ENCODE peak calls at places on chromosome 17, in nine cellular contexts. R is lung, W is endodermal cell, I is cardiac muscle cell, X is heart right ventricle, B is body of pancreas, E is neural progenitor cell, Y is ovary, N is aorta. F is an unnamed sample.
A peak's percentile ranks its signal among the peaks of the same experiment; 100 is the strongest.

GRCh38 chr17:54937426-54937825 is 31.0 kb downstream of the COX11 start:
- DNase-seq in R (no peak), W (no peak), I (no peak), X (no peak), B (no peak), E (no peak), Y (no peak), N (no peak), F (no peak)

GRCh38 chr17:8503807-8504206 is 68.1 kb downstream of the NDEL1 start:
- DNase-seq in R (no peak), W (no peak), I (no peak), X (no peak), B (no peak), E (no peak), Y (no peak), N (peak; percentile 46), F (no peak)

GRCh38 chr17:35345926-35346771 is 27.3 kb downstream of the SLFN11 start:
- DNase-seq in R (peak; percentile 75), W (peak; percentile 80), I (peak; percentile 81), X (peak; percentile 78), B (peak; percentile 65), E (peak; percentile 38), Y (peak; percentile 56), N (peak; percentile 89), F (peak; percentile 30)

GRCh38 chr17:36721560-36722120 is 120.3 kb downstream of the MRM1 start:
- DNase-seq in R (no peak), W (no peak), I (no peak), X (no peak), B (no peak), E (no peak), Y (no peak), N (no peak), F (no peak)

GRCh38 chr17:63082952-63083351 is 116.9 kb downstream of the TANC2 start:
- DNase-seq in R (no peak), W (no peak), I (no peak), X (no peak), B (no peak), E (no peak), Y (no peak), N (no peak), F (no peak)

GRCh38 chr17:20948984-20949777 is 93.6 kb downstream of the USP22 start:
- DNase-seq in R (no peak), W (no peak), I (no peak), X (no peak), B (no peak), E (no peak), Y (no peak), N (no peak), F (no peak)

GRCh38 chr17:2137342-2138098 is 82.6 kb downstream of the HIC1 start:
- DNase-seq in R (no peak), W (peak; percentile 94), I (peak; percentile 73), X (no peak), B (peak; percentile 65), E (peak; percentile 84), Y (no peak), N (no peak), F (no peak)

GRCh38 chr17:9072626-9073339 is 51.5 kb downstream of the NTN1 start:
- DNase-seq in R (peak; percentile 39), W (peak; percentile 42), I (peak; percentile 27), X (peak; percentile 64), B (peak; percentile 66), E (no peak), Y (peak; percentile 46), N (peak; percentile 86), F (no peak)

GRCh38 chr17:74307984-74308773 is 17.8 kb upstream of the KIF19 start:
- DNase-seq in R (no peak), W (no peak), I (peak; percentile 56), X (peak; percentile 66), B (no peak), E (no peak), Y (no peak), N (no peak), F (peak; percentile 73)
- H3K4me1 ChIP-seq in R (no peaks in the 10 kb centered on the region), W (no peaks in the 10 kb centered on the region), I (peaks cover 5% of the 10 kb centered on the region), X (no peaks in the 10 kb centered on the region), B (no peaks in the 10 kb centered on the region), E (no peaks in the 10 kb centered on the region), Y (no peaks in the 10 kb centered on the region), N (no peaks in the 10 kb centered on the region), F (no peaks in the 10 kb centered on the region)

GRCh38 chr17:79010304-79010646 is 711 bp upstream of the CANT1 start:
- DNase-seq in R (no peak), W (no peak), I (no peak), X (peak; percentile 14), B (no peak), E (no peak), Y (no peak), N (no peak), F (no peak)

GRCh38 chr17:79006794-79007503 is 2.6 kb downstream of the CANT1 start:
- DNase-seq in R (no peak), W (peak; percentile 59), I (no peak), X (no peak), B (no peak), E (no peak), Y (peak; percentile 17), N (no peak), F (peak; percentile 11)

GRCh38 chr17:79007504-79008381 is 1.8 kb downstream of the CANT1 start:
- DNase-seq in R (no peak), W (peak; percentile 54), I (no peak), X (no peak), B (no peak), E (no peak), Y (peak; percentile 12), N (no peak), F (peak; percentile 13)

GRCh38 chr17:79009397-79010303 is at the start of gene CANT1:
- DNase-seq in R (peak; percentile 77), W (peak; percentile 95), I (peak; percentile 92), X (peak; percentile 89), B (peak; percentile 85), E (peak; percentile 93), Y (peak; percentile 85), N (peak; percentile 91), F (peak; percentile 84)

GRCh38 chr17:79008666-79009387 is 737 bp downstream of the CANT1 start:
- DNase-seq in R (no peak), W (peak; percentile 43), I (no peak), X (no peak), B (no peak), E (no peak), Y (peak; percentile 13), N (no peak), F (peak; percentile 11)
- H3K27ac ChIP-seq in R (peak overlapping the region; percentile 86), W (no peak overlapping the region), I (no peak overlapping the region), X (peak overlapping the region; percentile 92), B (peak overlapping the region; percentile 85), E (no peak overlapping the region), Y (no peak overlapping the region), N (no peak overlapping the region), F (no peak overlapping the region)

GRCh38 chr17:38797828-38798227 is 1.5 kb downstream of the PIP4K2B start:
- DNase-seq in R (no peak), W (no peak), I (no peak), X (no peak), B (no peak), E (no peak), Y (no peak), N (no peak), F (no peak)
- H3K4me1 ChIP-seq in R (peaks cover 22% of the 10 kb centered on the region), W (peaks cover 10% of the 10 kb centered on the region), I (peaks cover 14% of the 10 kb centered on the region), X (peaks cover 24% of the 10 kb centered on the region), B (peaks cover 30% of the 10 kb centered on the region), E (peaks cover 16% of the 10 kb centered on the region), Y (peaks cover 8% of the 10 kb centered on the region), N (peaks cover 7% of the 10 kb centered on the region), F (peaks cover 21% of the 10 kb centered on the region)

DNA sequence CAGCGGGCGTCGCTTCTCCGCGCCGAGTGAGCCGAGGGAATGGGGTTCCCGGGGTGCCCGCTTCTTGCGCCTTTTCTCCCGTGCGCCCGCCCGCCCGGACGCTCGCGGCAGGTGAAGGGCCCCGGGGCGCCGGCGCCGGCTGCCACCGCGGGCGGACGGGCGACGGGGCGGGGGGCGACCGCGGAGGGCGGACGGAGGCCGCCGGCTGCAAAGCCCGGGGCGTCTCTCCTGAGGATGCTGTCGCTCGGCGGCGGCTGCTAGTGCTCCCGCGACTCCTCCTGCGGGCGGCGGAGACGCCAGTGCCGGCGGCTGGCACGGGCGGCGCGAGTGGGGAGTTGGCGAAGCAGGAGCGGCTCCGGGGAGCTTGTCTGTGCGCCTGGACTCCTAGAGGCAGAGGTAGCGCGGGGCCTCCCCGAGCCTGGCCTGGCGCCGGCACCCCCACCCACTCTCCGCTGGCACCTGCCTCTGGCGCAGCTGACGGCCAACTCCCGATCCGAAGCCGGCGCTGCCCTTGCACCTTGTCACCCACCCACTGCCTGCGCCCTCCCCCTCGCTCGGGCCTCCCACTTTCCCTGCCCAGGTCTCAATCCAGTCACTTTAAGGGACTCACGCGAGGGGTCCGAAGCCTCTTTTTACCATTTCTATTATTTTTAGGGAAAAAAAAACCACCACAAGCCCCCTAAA is at the start of gene FAM20A:
- DNase-seq in R (peak; percentile 76), W (peak; percentile 90), I (no peak), X (peak; percentile 61), B (peak; percentile 51), E (peak; percentile 59), Y (peak; percentile 54), N (peak; percentile 77), F (peak; percentile 82)
- H3K27ac ChIP-seq in R (peak within 1 kb of the TSS; percentile 95), W (no peak within 1 kb of the TSS), I (peak within 1 kb of the TSS; percentile 65), X (peak within 1 kb of the TSS; percentile 81), B (peak within 1 kb of the TSS; percentile 46), E (no peak within 1 kb of the TSS), Y (peak within 1 kb of the TSS; percentile 54), N (no peak within 1 kb of the TSS), F (peak within 1 kb of the TSS; percentile 96)

GRCh38 chr17:17742688-17743390 is 61.6 kb downstream of the RAI1 start:
- DNase-seq in R (no peak), W (no peak), I (no peak), X (no peak), B (no peak), E (no peak), Y (no peak), N (no peak), F (no peak)

GRCh38 chr17:17742133-17742621 is 60.9 kb downstream of the RAI1 start:
- DNase-seq in R (no peak), W (no peak), I (peak; percentile 59), X (no peak), B (no peak), E (no peak), Y (no peak), N (no peak), F (no peak)

GRCh38 chr17:17741346-17742023 is 60.2 kb downstream of the RAI1 start:
- DNase-seq in R (no peak), W (peak; percentile 91), I (no peak), X (no peak), B (no peak), E (peak; percentile 91), Y (peak; percentile 58), N (no peak), F (peak; percentile 72)

GRCh38 chr17:17739388-17740066 is 58.3 kb downstream of the RAI1 start:
- DNase-seq in R (no peak), W (no peak), I (peak; percentile 51), X (no peak), B (no peak), E (peak; percentile 48), Y (peak; percentile 72), N (peak; percentile 75), F (peak; percentile 56)

DNA sequence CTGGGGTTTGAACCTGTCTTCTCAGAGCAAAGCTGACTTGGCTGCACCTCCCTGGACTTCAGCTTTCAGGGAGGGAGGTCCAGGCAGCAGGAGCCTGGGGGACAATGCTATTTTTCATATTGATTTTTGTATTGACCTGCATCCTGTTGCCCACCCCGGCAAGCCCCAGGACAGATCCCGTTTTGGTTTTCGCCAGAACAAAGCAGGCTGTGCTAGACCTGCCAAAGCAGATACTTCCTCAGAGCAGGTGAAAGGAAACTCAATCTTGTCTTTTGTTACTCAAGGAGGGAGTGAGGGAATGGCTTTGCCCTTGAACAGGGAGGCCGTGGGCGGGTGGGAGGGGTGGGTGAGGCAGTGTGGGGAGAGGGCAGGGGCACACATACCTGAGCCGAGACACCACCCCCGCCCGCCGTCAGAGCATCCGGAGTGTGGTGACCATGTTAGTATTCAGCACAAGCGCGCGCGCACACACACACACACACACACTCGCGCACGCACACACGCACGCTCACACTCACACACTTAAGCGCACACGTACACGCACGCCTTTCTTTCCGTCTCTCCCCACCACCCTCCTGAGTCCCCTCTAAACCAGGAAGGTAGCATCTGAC is 59.5 kb downstream of the RAI1 start:
- DNase-seq in R (no peak), W (peak; percentile 77), I (no peak), X (no peak), B (no peak), E (no peak), Y (peak; percentile 55), N (no peak), F (peak; percentile 50)
- H3K4me1 ChIP-seq in R (peaks cover 16% of the 10 kb centered on the region), W (peaks cover 25% of the 10 kb centered on the region), I (peaks cover 31% of the 10 kb centered on the region), X (peaks cover 64% of the 10 kb centered on the region), B (peaks cover 61% of the 10 kb centered on the region), E (peaks cover 43% of the 10 kb centered on the region), Y (peaks cover 40% of the 10 kb centered on the region), N (no peaks in the 10 kb centered on the region), F (peaks cover 50% of the 10 kb centered on the region)

F was measured in testis.